ENCODE peak calls at places on chromosome 15, in seven cellular contexts. O, F, I, L, T, C and N are unnamed samples.

GRCh38 chr15:93179704-93180103 is 90.7 kb upstream of the RGMA start:
- DNase-seq in O (no peak), F (no peak), I (no peak), L (no peak), T (no peak), C (no peak), N (no peak)

GRCh38 chr15:59594493-59594942 is 17.1 kb upstream of the GCNT3 start:
- DNase-seq in O (no peak), F (peak), I (no peak), L (peak), T (no peak), C (no peak), N (peak)

GRCh38 chr15:101020451-101020850 is 101.3 kb downstream of the LRRK1 start:
- DNase-seq in O (peak), F (no peak), I (no peak), L (no peak), T (no peak), C (no peak), N (no peak)

GRCh38 chr15:25655168-25655956 is 207.8 kb downstream of the ATP10A start:
- DNase-seq in O (no peak), F (no peak), I (no peak), L (no peak), T (no peak), C (no peak), N (no peak)

GRCh38 chr15:87312221-87312620 is 944.3 kb downstream of the NTRK3 start:
- DNase-seq in O (no peak), F (no peak), I (no peak), L (no peak), T (no peak), C (no peak), N (no peak)

GRCh38 chr15:51759557-51760070 is 8.2 kb downstream of the TMOD2 start:
- DNase-seq in O (no peak), F (peak), I (no peak), L (peak), T (no peak), C (peak), N (no peak)

GRCh38 chr15:51172190-51172589 is 77.5 kb upstream of the TNFAIP8L3 start:
- DNase-seq in O (no peak), F (peak), I (no peak), L (no peak), T (no peak), C (no peak), N (no peak)

GRCh38 chr15:58611731-58612676 is 137.5 kb downstream of the ADAM10 start:
- DNase-seq in O (no peak), F (peak), I (no peak), L (no peak), T (no peak), C (no peak), N (no peak)

GRCh38 chr15:63056843-63057242 is 14.3 kb downstream of the TPM1 start:
- DNase-seq in O (no peak), F (peak), I (no peak), L (peak), T (no peak), C (peak), N (no peak)

GRCh38 chr15:71385469-71385868 is 270.2 kb downstream of the THSD4 start:
- DNase-seq in O (no peak), F (no peak), I (no peak), L (no peak), T (no peak), C (no peak), N (no peak)
- H3K27ac ChIP-seq in O (no peak), F (no peak), I (no peak), L (no peak), T (no peak), C (no peak), N (no peak)

DNA sequence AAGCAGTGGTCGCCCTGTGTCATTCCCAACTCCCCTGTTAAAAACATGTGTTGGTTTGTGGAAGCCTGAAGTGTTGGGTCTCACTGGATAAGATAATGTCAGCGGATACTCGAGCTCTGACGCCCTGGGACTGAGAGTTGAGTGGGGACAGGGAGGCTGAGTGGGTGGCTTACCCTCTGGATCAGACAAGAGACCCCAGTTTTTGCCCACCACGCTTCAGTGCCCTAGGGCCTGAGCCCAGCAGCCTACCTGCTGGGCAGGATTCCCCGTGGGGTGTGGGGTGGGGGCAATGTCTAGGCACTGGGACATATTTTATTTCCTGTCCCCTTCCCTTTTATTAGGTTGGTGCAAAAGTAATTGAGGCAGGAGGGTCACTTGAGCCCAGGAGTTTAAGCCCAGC is 75.0 kb downstream of the SMAD6 start:
- DNase-seq in O (no peak), F (no peak), I (no peak), L (no peak), T (no peak), C (no peak), N (no peak)
- TF ChIP-seq CTCF in O (no peak), F (no peak), I (no peak), L (no peak), T (no peak), C (no peak), N (no peak)

GRCh38 chr15:89095556-89095955 is 7.3 kb downstream of the ABHD2 start:
- DNase-seq in O (no peak), F (no peak), I (no peak), L (no peak), T (no peak), C (peak), N (no peak)

GRCh38 chr15:89098281-89098680 is 10.0 kb downstream of the ABHD2 start:
- DNase-seq in O (no peak), F (peak), I (no peak), L (no peak), T (no peak), C (peak), N (no peak)

GRCh38 chr15:89095073-89095472 is 6.8 kb downstream of the ABHD2 start:
- DNase-seq in O (no peak), F (no peak), I (no peak), L (no peak), T (no peak), C (peak), N (no peak)

GRCh38 chr15:89097313-89097712 is 9.1 kb downstream of the ABHD2 start:
- DNase-seq in O (no peak), F (no peak), I (no peak), L (no peak), T (no peak), C (no peak), N (no peak)

DNA sequence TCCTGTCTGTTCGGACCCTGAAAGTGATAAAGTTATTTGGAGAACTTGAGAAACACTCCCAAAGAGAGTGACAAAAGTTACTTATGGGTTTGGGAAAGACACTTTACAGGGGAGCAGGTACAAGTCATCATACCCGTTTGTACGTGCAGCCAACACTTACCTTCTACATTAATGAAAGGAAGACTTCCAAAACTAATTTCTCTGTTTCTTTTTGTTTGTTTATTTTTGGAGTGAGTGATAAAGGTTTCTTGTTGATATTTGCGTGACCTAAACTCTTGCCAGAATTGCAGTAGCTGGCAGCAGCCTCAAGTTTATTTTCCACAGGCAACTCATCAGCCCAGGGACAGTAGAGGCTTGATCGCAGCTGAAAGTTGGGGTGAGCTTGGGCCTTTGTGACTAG is 8.4 kb downstream of the ABHD2 start:
- DNase-seq in O (no peak), F (peak), I (no peak), L (no peak), T (no peak), C (peak), N (no peak)
- H3K27ac ChIP-seq in O (no peak), F (no peak), I (no peak), L (peak), T (no peak), C (peak), N (no peak)

GRCh38 chr15:79310985-79311900 is at the start of gene TMED3:
- DNase-seq in O (no peak), F (peak), I (peak), L (peak), T (peak), C (peak), N (peak)
- TF ChIP-seq CTCF in O (no peak), F (peak), I (peak), L (no peak), T (no peak), C (no peak), N (no peak)

DNA sequence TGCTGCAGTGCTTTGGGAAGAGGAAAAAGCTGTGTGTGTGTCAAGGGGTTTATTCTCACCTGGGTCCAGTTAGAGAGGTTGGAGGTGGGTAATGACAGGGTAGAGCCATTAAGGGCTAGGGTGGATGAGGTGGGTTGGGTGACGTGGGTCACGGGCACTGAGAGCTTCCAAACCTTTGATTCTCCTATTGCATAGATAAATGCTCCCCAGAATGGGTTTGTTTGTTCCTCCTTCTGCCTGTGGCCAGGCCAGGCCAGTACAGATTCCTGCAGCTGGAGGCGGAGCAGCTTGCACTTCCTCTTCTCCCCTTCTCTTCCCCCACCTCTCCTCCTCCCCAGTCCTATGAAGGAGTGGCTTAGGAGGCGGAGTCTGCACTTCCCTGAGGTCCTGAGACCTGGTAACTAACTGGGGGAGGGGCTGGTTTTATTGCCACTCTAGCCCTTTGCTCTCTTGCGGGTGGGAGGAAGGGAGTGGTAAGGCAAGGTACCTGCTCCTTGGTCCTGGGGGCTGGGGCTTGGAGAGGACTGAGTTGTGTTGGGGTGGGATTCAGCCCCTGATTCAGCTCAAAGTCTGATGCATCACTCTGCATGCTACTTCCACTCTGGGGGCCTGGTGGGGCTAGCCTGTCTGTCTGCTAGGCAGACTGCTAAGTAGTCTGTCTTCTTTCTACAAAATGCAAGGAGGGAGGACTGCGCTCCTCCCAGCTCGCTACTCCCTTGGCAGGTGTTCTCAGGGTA is 3.5 kb downstream of the SPINT1 start:
- DNase-seq in O (no peak), F (peak), I (peak), L (no peak), T (peak), C (no peak), N (peak)
- H3K27ac ChIP-seq in O (peak), F (no peak), I (no peak), L (no peak), T (no peak), C (no peak), N (peak)

DNA sequence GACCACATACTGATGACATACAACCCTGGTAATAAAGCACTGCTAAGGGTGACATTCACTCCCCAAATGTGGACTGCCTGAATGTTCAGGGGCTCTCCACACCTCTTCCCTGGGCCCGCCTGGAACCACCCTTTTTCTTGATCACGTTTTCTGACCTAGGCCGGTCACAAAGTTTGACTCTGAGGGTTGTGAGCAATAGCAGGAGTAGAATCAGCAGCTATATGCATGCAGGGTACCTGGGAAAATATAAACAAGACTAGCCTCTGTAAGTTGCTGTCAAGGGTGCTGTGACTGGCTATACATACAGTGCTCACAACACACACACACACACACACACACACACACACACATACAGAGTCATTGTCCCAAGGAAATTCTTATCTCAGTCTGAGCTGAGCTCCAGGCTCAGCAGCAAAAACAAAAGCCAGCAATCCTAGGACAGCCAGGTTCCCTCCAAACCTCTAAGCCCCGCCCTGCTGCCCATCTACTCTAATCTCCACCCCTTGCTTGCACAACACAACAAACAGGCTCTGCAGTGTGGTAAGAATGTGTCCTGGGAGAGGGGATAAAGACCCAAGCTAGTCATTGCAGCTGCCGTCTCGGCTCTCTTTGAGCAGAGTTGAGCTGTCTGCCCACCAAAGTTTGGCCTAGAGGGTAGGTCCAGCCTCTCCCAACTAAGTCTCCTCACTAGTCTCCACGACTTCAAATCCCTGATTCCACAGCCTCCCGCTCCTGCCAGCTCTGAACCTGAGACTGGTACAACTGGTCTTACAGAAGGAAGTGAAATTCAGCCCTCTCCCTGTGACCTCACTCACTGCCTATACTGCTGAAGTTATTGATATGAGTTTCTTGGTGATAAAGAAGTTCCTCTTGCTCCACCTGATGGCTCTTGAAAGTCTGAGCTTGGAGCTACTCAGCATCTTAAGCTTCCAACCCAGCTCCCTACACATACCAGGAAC is 2.2 kb downstream of the BMF start:
- DNase-seq in O (peak), F (peak), I (peak), L (peak), T (peak), C (peak), N (peak)
- TF ChIP-seq CTCF in O (no peak), F (peak), I (peak), L (no peak), T (no peak), C (no peak), N (no peak)

GRCh38 chr15:90644526-90644925 is 72.6 kb upstream of the BLM start:
- DNase-seq in O (no peak), F (no peak), I (no peak), L (no peak), T (no peak), C (no peak), N (no peak)

GRCh38 chr15:90646662-90647305 is 70.4 kb upstream of the BLM start:
- DNase-seq in O (no peak), F (no peak), I (no peak), L (no peak), T (no peak), C (peak), N (no peak)

GRCh38 chr15:90645873-90646605 is 71.1 kb upstream of the BLM start:
- DNase-seq in O (no peak), F (no peak), I (no peak), L (no peak), T (no peak), C (peak), N (no peak)

GRCh38 chr15:90643301-90643632 is 73.9 kb upstream of the BLM start:
- DNase-seq in O (no peak), F (no peak), I (no peak), L (no peak), T (no peak), C (no peak), N (no peak)

GRCh38 chr15:90644946-90645725 is 72.0 kb upstream of the BLM start:
- DNase-seq in O (no peak), F (no peak), I (no peak), L (no peak), T (no peak), C (no peak), N (no peak)
- H3K27ac ChIP-seq in O (no peak), F (no peak), I (no peak), L (no peak), T (no peak), C (no peak), N (no peak)

GRCh38 chr15:61871926-61872522 is 188.2 kb downstream of the VPS13C start:
- DNase-seq in O (no peak), F (peak), I (peak), L (no peak), T (no peak), C (no peak), N (no peak)
- TF ChIP-seq CTCF in O (no peak), F (peak), I (peak), L (no peak), T (peak), C (no peak), N (peak)

GRCh38 chr15:70195171-70195807 is 97.6 kb upstream of the TLE3 start:
- DNase-seq in O (no peak), F (no peak), I (no peak), L (no peak), T (no peak), C (peak), N (no peak)

GRCh38 chr15:70195808-70196304 is 98.1 kb upstream of the TLE3 start:
- DNase-seq in O (peak), F (peak), I (no peak), L (peak), T (peak), C (peak), N (peak)

GRCh38 chr15:70197945-70198361 is 100.2 kb upstream of the TLE3 start:
- DNase-seq in O (no peak), F (no peak), I (no peak), L (no peak), T (no peak), C (no peak), N (peak)

GRCh38 chr15:70197318-70197944 is 99.7 kb upstream of the TLE3 start:
- DNase-seq in O (no peak), F (no peak), I (no peak), L (no peak), T (no peak), C (peak), N (no peak)

DNA sequence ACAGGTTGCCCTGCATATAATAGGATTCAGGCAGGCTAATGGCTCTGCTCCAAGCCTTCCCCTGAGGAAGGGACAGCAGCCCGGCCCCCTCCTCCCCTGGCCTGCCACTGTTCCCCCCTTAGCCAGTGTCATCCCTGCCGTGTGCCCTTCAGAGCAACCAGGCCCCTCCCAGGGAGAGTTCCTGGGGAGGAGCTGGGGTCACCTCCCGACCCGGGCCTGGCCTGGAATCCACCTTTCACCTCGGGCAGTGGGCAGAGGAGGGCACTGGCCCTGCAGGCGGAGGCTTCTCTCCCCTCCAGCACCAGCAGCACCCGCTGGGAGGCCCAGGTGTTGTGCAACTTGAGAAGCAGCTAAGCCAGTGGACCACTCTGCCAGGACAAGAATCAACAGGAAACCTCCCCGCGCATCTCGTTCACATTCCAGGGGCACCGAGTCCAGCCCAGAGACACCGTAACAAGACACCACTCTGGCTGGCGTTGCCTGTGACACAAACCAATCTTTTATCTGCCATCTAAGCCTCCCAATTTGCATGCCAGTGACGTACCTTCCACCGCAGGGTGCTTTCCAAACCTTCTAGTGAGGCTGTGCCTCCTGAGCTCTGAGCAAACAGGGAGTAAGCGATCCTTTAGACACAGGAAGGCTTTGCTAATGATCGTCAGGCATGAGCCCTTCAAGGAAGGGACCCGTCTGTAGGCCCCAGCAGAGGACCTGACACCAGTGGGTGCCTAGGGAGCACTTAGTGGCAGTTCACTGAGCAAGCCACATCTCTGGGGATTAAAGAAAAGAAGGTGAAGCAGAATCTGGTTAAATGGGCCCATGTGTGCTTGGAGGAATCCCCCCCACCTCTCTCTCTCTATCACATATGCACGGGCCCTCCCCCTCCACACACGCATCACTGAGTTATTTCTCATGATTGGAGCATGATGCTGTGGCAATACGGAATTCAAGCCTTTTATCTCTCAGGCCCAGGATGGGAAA is 98.9 kb upstream of the TLE3 start:
- DNase-seq in O (peak), F (peak), I (peak), L (peak), T (peak), C (peak), N (peak)
- H3K27ac ChIP-seq in O (peak), F (peak), I (no peak), L (no peak), T (no peak), C (peak), N (peak)